ENCODE peak calls at places on chromosomes 11 and 22, in eight cellular contexts. T is ELF-1, M is transverse colon, U is T-cell, G is occipital lobe, F is LHCN-M2, D is mesendoderm, L is RKO. B is an unnamed sample.

GRCh38 chr11:115665958-115666357 is 161.7 kb upstream of the CADM1 start:
- DNase-seq in F (peak), D (no peak), L (no peak), G (no peak), T (no peak), M (no peak), U (no peak), B (no peak)

GRCh38 chr22:27986459-27986858 is 67.4 kb upstream of the PITPNB start:
- DNase-seq in G (no peak), U (no peak), F (no peak), L (no peak), M (no peak), T (no peak), D (no peak), B (no peak)

GRCh38 chr11:1852885-1853284 is at the start of gene LSP1:
- DNase-seq in G (no peak), U (peak), L (no peak), D (no peak), M (peak), F (no peak), T (no peak), B (no peak)

GRCh38 chr11:45665933-45666647 is 668 bp upstream of the CHST1 start:
- DNase-seq in T (no peak), F (no peak), M (no peak), D (no peak), L (no peak), U (no peak), G (no peak), B (no peak)

GRCh38 chr11:12160680-12161079 is 50.3 kb downstream of the MICAL2 start:
- DNase-seq in U (no peak), T (no peak), D (no peak), M (no peak), G (no peak), F (no peak), L (no peak), B (no peak)

GRCh38 chr11:61777234-61778090 is 14.9 kb downstream of the TMEM258 start:
- DNase-seq in D (no peak), G (peak), T (peak), L (no peak), U (peak), F (no peak), M (peak), B (no peak)

GRCh38 chr11:36509694-36510566 is at the start of gene TRAF6:
- DNase-seq in U (peak), M (peak), T (peak), G (peak), L (peak), D (peak), F (peak), B (peak)

GRCh38 chr11:69135420-69136363 is 20.0 kb upstream of the SMIM38 start:
- DNase-seq in M (no peak), L (no peak), T (no peak), D (no peak), G (no peak), U (no peak), F (no peak), B (no peak)

GRCh38 chr22:32917577-32918375 is 116.3 kb downstream of the TIMP3 start:
- DNase-seq in T (no peak), G (no peak), L (no peak), F (no peak), M (no peak), D (no peak), U (no peak), B (no peak)

GRCh38 chr11:17655682-17656081 is 63.7 kb upstream of the MYOD1 start:
- DNase-seq in D (no peak), L (no peak), F (no peak), G (no peak), T (no peak), M (no peak), U (no peak), B (no peak)

GRCh38 chr11:15764948-15765347 is 591.4 kb downstream of the SOX6 start:
- DNase-seq in D (peak), F (no peak), T (peak), L (no peak), G (no peak), M (peak), U (no peak), B (no peak)

GRCh38 chr11:6988506-6988905 is 31.6 kb downstream of the ZNF214 start:
- DNase-seq in M (no peak), T (no peak), D (no peak), F (peak), L (no peak), U (no peak), G (no peak), B (no peak)

GRCh38 chr11:117415358-117415896 is 87.8 kb downstream of the CEP164 start:
- DNase-seq in L (no peak), T (no peak), D (no peak), U (no peak), F (no peak), M (no peak), G (no peak), B (no peak)

GRCh38 chr11:124961972-124962609 is 8.1 kb downstream of the CCDC15 start:
- DNase-seq in D (peak), L (peak), G (no peak), M (no peak), F (peak), T (no peak), U (no peak), B (no peak)

GRCh38 chr11:74672956-74673895 is 58.0 kb downstream of the CHRDL2 start:
- DNase-seq in F (peak), T (peak), M (peak), L (peak), D (no peak), G (peak), U (no peak), B (no peak)

GRCh38 chr11:129910360-129910759 is 15.0 kb upstream of the NFRKB start:
- DNase-seq in G (no peak), L (no peak), U (no peak), F (no peak), D (peak), T (peak), M (no peak), B (no peak)

GRCh38 chr11:88415495-88415894 is 78.0 kb upstream of the CTSC start:
- DNase-seq in L (no peak), T (no peak), G (no peak), U (no peak), M (no peak), F (no peak), D (no peak), B (no peak)

GRCh38 chr11:71284525-71285092 is 32.2 kb upstream of the SHANK2 start:
- DNase-seq in D (no peak), G (no peak), T (no peak), M (peak), F (no peak), L (no peak), U (no peak), B (no peak)

GRCh38 chr22:18110194-18110943 is at the start of gene TUBA8:
- DNase-seq in D (peak), L (peak), M (peak), F (peak), G (peak), T (peak), U (no peak), B (no peak)

GRCh38 chr11:17560281-17561110 is 13.4 kb downstream of the OTOG start:
- DNase-seq in D (peak), G (no peak), M (no peak), T (no peak), U (no peak), L (no peak), F (no peak), B (no peak)

GRCh38 chr11:123054301-123055065 is 7.5 kb downstream of the HSPA8 start:
- DNase-seq in U (no peak), G (no peak), D (peak), F (peak), T (no peak), L (peak), M (no peak), B (no peak)

GRCh38 chr22:48592488-48592887 is 1235.2 kb downstream of the BRD1 start:
- DNase-seq in G (no peak), D (no peak), L (no peak), F (no peak), M (no peak), T (no peak), U (no peak), B (no peak)

GRCh38 chr22:32697331-32697995 is 104.0 kb upstream of the TIMP3 start:
- DNase-seq in F (no peak), D (no peak), G (no peak), T (no peak), U (no peak), L (no peak), M (no peak), B (no peak)

GRCh38 chr11:125233736-125234275 is 69.3 kb downstream of the PKNOX2 start:
- DNase-seq in U (no peak), D (no peak), F (no peak), L (no peak), T (peak), M (no peak), G (no peak), B (no peak)

GRCh38 chr11:96781082-96781481 is 391.3 kb downstream of the JRKL start:
- DNase-seq in M (no peak), U (no peak), L (peak), D (no peak), G (no peak), F (peak), T (no peak), B (no peak)

GRCh38 chr22:39481054-39481453 is 21.0 kb upstream of the MIEF1 start:
- DNase-seq in D (no peak), T (no peak), U (no peak), L (no peak), M (no peak), F (no peak), G (peak), B (no peak)

GRCh38 chr11:72786305-72787261 is 7.3 kb downstream of the STARD10 start:
- DNase-seq in L (no peak), G (no peak), D (no peak), T (no peak), M (peak), F (no peak), U (no peak), B (no peak)

GRCh38 chr22:29710193-29710592 is 9.6 kb upstream of the CABP7 start:
- DNase-seq in G (no peak), M (no peak), L (no peak), U (no peak), F (no peak), T (no peak), D (no peak), B (no peak)

GRCh38 chr11:71282581-71283351 is 30.4 kb upstream of the SHANK2 start:
- DNase-seq in M (peak), G (no peak), F (no peak), L (no peak), D (no peak), U (no peak), T (peak), B (no peak)

GRCh38 chr11:86064236-86064803 is 4.6 kb downstream of the PICALM start:
- DNase-seq in G (no peak), F (peak), T (no peak), U (no peak), L (peak), D (peak), M (no peak), B (no peak)

GRCh38 chr11:35943761-35944502 is at the start of gene LDLRAD3:
- DNase-seq in G (peak), M (peak), L (peak), D (peak), U (no peak), F (peak), T (peak), B (peak)

B was measured in caudate nucleus.